ENCODE peak calls at places on chromosomes 3 and 15, in five cellular contexts. T is endothelial cell; X is nephron progenitor cell; K is activated naive CD8-positive, alpha-beta T cell treated with anti-CD3 and anti-CD28 coated beads, Interleukin-2, amount 50 U/mL, for 24 hours; W is BE2C. B is an unnamed sample.

GRCh38 chr15:98315951-98316350 is 332.4 kb upstream of the IGF1R start:
- DNase-seq in T (no peak), X (no peak), K (no peak), W (no peak), B (no peak)

GRCh38 chr3:125045965-125046364 is 9.8 kb downstream of the HEG1 start:
- DNase-seq in T (no peak), X (no peak), K (no peak), W (no peak), B (no peak)

GRCh38 chr3:156460206-156460609 is 94.7 kb downstream of the SSR3 start:
- DNase-seq in T (no peak), X (no peak), K (no peak), W (no peak), B (no peak)

GRCh38 chr15:40941528-40942336 is 11.5 kb upstream of the CHAC1 start:
- DNase-seq in T (peak), X (peak), K (peak), W (peak), B (peak)

GRCh38 chr3:65928110-65928509 is 110.6 kb downstream of the MAGI1 start:
- DNase-seq in T (no peak), X (no peak), K (no peak), W (no peak), B (no peak)

GRCh38 chr3:112345681-112346080 is 12.7 kb downstream of the CD200 start:
- DNase-seq in T (no peak), X (no peak), K (no peak), W (no peak), B (no peak)

GRCh38 chr15:85496551-85497545 is 116.4 kb downstream of the AKAP13 start:
- DNase-seq in T (no peak), X (no peak), K (no peak), W (peak), B (no peak)

GRCh38 chr3:141530133-141530768 is 43.4 kb downstream of the RASA2 start:
- DNase-seq in T (no peak), X (no peak), K (no peak), W (no peak), B (no peak)

GRCh38 chr15:60223161-60223560 is 174.6 kb downstream of the ANXA2 start:
- DNase-seq in T (no peak), X (no peak), K (no peak), W (no peak), B (peak)

GRCh38 chr15:70057931-70058641 is 39.6 kb downstream of the TLE3 start:
- DNase-seq in T (no peak), X (no peak), K (no peak), W (peak), B (no peak)

GRCh38 chr3:102104093-102104492 is 254.8 kb downstream of the NFKBIZ start:
- DNase-seq in T (no peak), X (no peak), K (no peak), W (no peak), B (no peak)

GRCh38 chr15:75723847-75724660 is 11.4 kb upstream of the CSPG4 start:
- DNase-seq in T (peak), X (peak), K (peak), W (peak), B (peak)

GRCh38 chr3:78139166-78139565 is 1099.3 kb downstream of the ROBO2 start:
- DNase-seq in T (no peak), X (no peak), K (no peak), W (no peak), B (no peak)

GRCh38 chr3:72442755-72443154 is 405.5 kb downstream of the SHQ1 start:
- DNase-seq in T (no peak), X (no peak), K (no peak), W (no peak), B (no peak)

GRCh38 chr15:66092053-66092976 is 161.2 kb downstream of the MEGF11 start:
- DNase-seq in T (no peak), X (no peak), K (no peak), W (no peak), B (peak)

GRCh38 chr15:90038639-90039095 is 37.5 kb downstream of the ZNF710 start:
- DNase-seq in T (no peak), X (no peak), K (no peak), W (no peak), B (no peak)

GRCh38 chr15:34223904-34224596 is 766 bp upstream of the EMC4 start:
- DNase-seq in T (no peak), X (no peak), K (no peak), W (no peak), B (no peak)

GRCh38 chr3:119331661-119332060 is 37.5 kb downstream of the ARHGAP31 start:
- DNase-seq in T (no peak), X (no peak), K (no peak), W (no peak), B (no peak)

GRCh38 chr15:88800026-88800425 is 3.2 kb upstream of the ACAN start:
- DNase-seq in T (no peak), X (no peak), K (no peak), W (no peak), B (no peak)

GRCh38 chr15:84582583-84583157 is 18.1 kb upstream of the ZSCAN2 start:
- DNase-seq in T (no peak), X (no peak), K (no peak), W (no peak), B (no peak)

GRCh38 chr15:92580521-92580920 is 75.1 kb downstream of the FAM174B start:
- DNase-seq in T (no peak), X (no peak), K (no peak), W (no peak), B (no peak)

GRCh38 chr3:192224634-192225033 is 502.7 kb downstream of the FGF12 start:
- DNase-seq in T (no peak), X (no peak), K (no peak), W (no peak), B (no peak)

GRCh38 chr3:194871143-194871863 is 185.6 kb downstream of the FAM43A start:
- DNase-seq in T (peak), X (peak), K (no peak), W (peak), B (peak)

GRCh38 chr15:74983725-74984231 is 11.6 kb upstream of the SCAMP5 start:
- DNase-seq in T (no peak), X (no peak), K (peak), W (no peak), B (no peak)

GRCh38 chr3:52403271-52403841 is 41.5 kb downstream of the SEMA3G start:
- DNase-seq in T (no peak), X (no peak), K (no peak), W (no peak), B (no peak)

GRCh38 chr3:183265713-183266417 is 12.8 kb downstream of the B3GNT5 start:
- DNase-seq in T (no peak), X (no peak), K (peak), W (no peak), B (no peak)

GRCh38 chr3:169118666-169119370 is 544.7 kb downstream of the MECOM start:
- DNase-seq in T (no peak), X (no peak), K (no peak), W (no peak), B (no peak)

GRCh38 chr15:38549222-38549621 is 15.4 kb downstream of the RASGRP1 start:
- DNase-seq in T (no peak), X (no peak), K (no peak), W (no peak), B (no peak)

GRCh38 chr3:121463745-121464144 is 82.0 kb downstream of the POLQ start:
- DNase-seq in T (no peak), X (no peak), K (no peak), W (no peak), B (no peak)

GRCh38 chr3:170200992-170201391 is 19.5 kb upstream of the PHC3 start:
- DNase-seq in T (no peak), X (no peak), K (no peak), W (no peak), B (no peak)

GRCh38 chr3:30073622-30074021 is 532.8 kb upstream of the TGFBR2 start:
- DNase-seq in T (no peak), X (no peak), K (peak), W (no peak), B (no peak)

GRCh38 chr3:57464801-57465200 is 79.3 kb downstream of the DNAH12 start:
- DNase-seq in T (no peak), X (no peak), K (no peak), W (no peak), B (no peak)

GRCh38 chr3:134371542-134372324 is 2.5 kb downstream of the AMOTL2 start:
- DNase-seq in T (no peak), X (no peak), K (no peak), W (no peak), B (no peak)

GRCh38 chr15:94723801-94724200 is 492.4 kb downstream of the MCTP2 start:
- DNase-seq in T (no peak), X (no peak), K (no peak), W (no peak), B (no peak)

GRCh38 chr3:130787422-130788068 is 40.9 kb upstream of the PIK3R4 start:
- DNase-seq in T (no peak), X (peak), K (no peak), W (no peak), B (no peak)

GRCh38 chr3:124774841-124775402 is 44.7 kb downstream of the UMPS start:
- DNase-seq in T (no peak), X (no peak), K (no peak), W (no peak), B (no peak)

GRCh38 chr3:197522183-197522715 is 33.5 kb downstream of the BDH1 start:
- DNase-seq in T (no peak), X (no peak), K (no peak), W (no peak), B (no peak)

B was measured in breast epithelium.